ENCODE peak calls at places on chromosomes 1 and 21, in nine cellular contexts. U is left ventricle myocardium superior; P is activated T-cell treated with anti-CD3 and anti-CD28 coated beads for 1 hour; N is activated T-helper 1 cell treated with anti-CD3 and anti-CD28 coated beads, Interleukin-2, amount 50 U/mL, for 16 hours; R is stimulated activated CD4-positive, alpha-beta T cell treated with anti-CD3 and anti-CD28 coated beads, TNF-alpha, amount 100 ng/mL, for 1 hour; A is hippocampal formation; F is AG09309; V is H4; B is NCI-H2081. Y is an unnamed sample.

GRCh38 chr1:174800221-174800791 is 199.4 kb upstream of the CACYBP start:
- DNase-seq in U (no peak), P (no peak), N (no peak), R (no peak), A (no peak), F (no peak), V (no peak), B (no peak), Y (no peak)

GRCh38 chr1:182595641-182596240 is 6.7 kb upstream of the RNASEL start:
- DNase-seq in U (peak; percentile 66), P (peak; percentile 54), N (no peak), R (peak; percentile 49), A (peak; percentile 59), F (no peak), V (peak; percentile 68), B (peak; percentile 58), Y (peak; percentile 12)

GRCh38 chr21:42439284-42440186 is 35.8 kb downstream of the UBASH3A start:
- DNase-seq in U (no peak), P (no peak), N (no peak), R (no peak), A (no peak), F (no peak), V (no peak), B (no peak), Y (no peak)

GRCh38 chr1:185144233-185144632 is 12.5 kb downstream of the TRMT1L start:
- DNase-seq in U (no peak), P (no peak), N (no peak), R (no peak), A (no peak), F (no peak), V (no peak), B (no peak), Y (no peak)

GRCh38 chr21:45640888-45641479 is 2.5 kb upstream of the PCBP3 start:
- DNase-seq in U (no peak), P (no peak), N (no peak), R (no peak), A (no peak), F (no peak), V (peak; percentile 5), B (no peak), Y (peak; percentile 92)

GRCh38 chr1:40059960-40060337 is 19.4 kb downstream of the CAP1 start:
- DNase-seq in U (no peak), P (no peak), N (no peak), R (no peak), A (no peak), F (no peak), V (no peak), B (no peak), Y (no peak)

GRCh38 chr1:58650141-58650540 is 49.7 kb downstream of the MYSM1 start:
- DNase-seq in U (no peak), P (no peak), N (no peak), R (no peak), A (no peak), F (no peak), V (no peak), B (no peak), Y (no peak)

GRCh38 chr21:42942244-42942643 is 16.8 kb upstream of the ERVH48-1 start:
- DNase-seq in U (no peak), P (no peak), N (no peak), R (no peak), A (no peak), F (no peak), V (no peak), B (no peak), Y (no peak)

GRCh38 chr1:34268311-34269042 is 91.8 kb downstream of the C1orf94 start:
- DNase-seq in U (no peak), P (no peak), N (no peak), R (no peak), A (no peak), F (peak; percentile 95), V (no peak), B (no peak), Y (peak; percentile 2)

GRCh38 chr1:77322061-77322900 is 40.5 kb downstream of the AK5 start:
- DNase-seq in U (no peak), P (no peak), N (no peak), R (no peak), A (no peak), F (peak; percentile 71), V (peak; percentile 43), B (peak; percentile 21), Y (peak; percentile 14)

GRCh38 chr1:230578621-230579020 is 63.7 kb upstream of the COG2 start:
- DNase-seq in U (no peak), P (no peak), N (no peak), R (no peak), A (no peak), F (no peak), V (no peak), B (no peak), Y (no peak)

GRCh38 chr21:16978309-16978895 is 534.4 kb upstream of the CXADR start:
- DNase-seq in U (no peak), P (no peak), N (no peak), R (no peak), A (peak; percentile 12), F (no peak), V (no peak), B (no peak), Y (no peak)

GRCh38 chr1:160171352-160171751 is 19.0 kb upstream of the CASQ1 start:
- DNase-seq in U (no peak), P (no peak), N (no peak), R (no peak), A (no peak), F (no peak), V (no peak), B (no peak), Y (no peak)

Y was measured in NCI-H2227 treated with DMSO at 0.1 percent for 48 hours.